ENCODE peak calls at places on chromosomes 2 and 18, in nine cellular contexts. T, A, C, D, K, S, I, V and F are unnamed samples.

GRCh38 chr2:239824866-239825704 is 200.1 kb downstream of the NDUFA10 start:
- DNase-seq in T (no peak), A (peak), C (no peak), D (no peak), K (no peak), S (no peak), I (peak), V (no peak), F (no peak)

GRCh38 chr2:24888177-24888576 is 31.9 kb downstream of the ADCY3 start:
- DNase-seq in T (no peak), A (no peak), C (no peak), D (no peak), K (no peak), S (no peak), I (no peak), V (no peak), F (no peak)

GRCh38 chr2:208134928-208135586 is 5.4 kb upstream of the CRYGC start:
- DNase-seq in T (no peak), A (no peak), C (no peak), D (peak), K (no peak), S (no peak), I (no peak), V (no peak), F (no peak)

GRCh38 chr2:101860157-101860556 is 131.6 kb upstream of the IL1R2 start:
- DNase-seq in T (no peak), A (no peak), C (no peak), D (no peak), K (no peak), S (no peak), I (peak), V (no peak), F (no peak)

GRCh38 chr2:188983427-188984101 is 9.4 kb downstream of the COL3A1 start:
- DNase-seq in T (peak), A (no peak), C (peak), D (no peak), K (peak), S (no peak), I (no peak), V (peak), F (no peak)

GRCh38 chr2:37417321-37417720 is 72.9 kb downstream of the QPCT start:
- DNase-seq in T (no peak), A (no peak), C (no peak), D (no peak), K (peak), S (no peak), I (no peak), V (peak), F (no peak)

GRCh38 chr2:36609507-36609906 is 11.5 kb upstream of the FEZ2 start:
- DNase-seq in T (no peak), A (no peak), C (no peak), D (no peak), K (no peak), S (no peak), I (no peak), V (no peak), F (no peak)

GRCh38 chr2:239223330-239224248 is 177.2 kb downstream of the HDAC4 start:
- DNase-seq in T (peak), A (peak), C (peak), D (no peak), K (no peak), S (no peak), I (no peak), V (peak), F (no peak)

GRCh38 chr2:214358506-214358905 is 52.3 kb upstream of the VWC2L start:
- DNase-seq in T (no peak), A (no peak), C (no peak), D (no peak), K (no peak), S (no peak), I (no peak), V (no peak), F (no peak)

GRCh38 chr2:207408086-207408794 is 121.5 kb upstream of the CREB1 start:
- DNase-seq in T (no peak), A (no peak), C (peak), D (no peak), K (no peak), S (peak), I (no peak), V (no peak), F (no peak)

GRCh38 chr2:156343940-156344301 is 11.4 kb upstream of the NR4A2 start:
- DNase-seq in T (no peak), A (no peak), C (no peak), D (peak), K (no peak), S (no peak), I (no peak), V (peak), F (no peak)

GRCh38 chr18:32937007-32937540 is 164.3 kb upstream of the KLHL14 start:
- DNase-seq in T (no peak), A (no peak), C (no peak), D (no peak), K (no peak), S (no peak), I (no peak), V (peak), F (no peak)

GRCh38 chr18:58230438-58231179 is 186.6 kb downstream of the NEDD4L start:
- DNase-seq in T (no peak), A (no peak), C (no peak), D (no peak), K (peak), S (no peak), I (no peak), V (no peak), F (no peak)

GRCh38 chr2:104862061-104862941 is 8.4 kb downstream of the POU3F3 start:
- DNase-seq in T (no peak), A (no peak), C (no peak), D (no peak), K (no peak), S (no peak), I (peak), V (peak), F (peak)

GRCh38 chr2:39730685-39731302 is 48.3 kb downstream of the THUMPD2 start:
- DNase-seq in T (no peak), A (no peak), C (peak), D (no peak), K (peak), S (peak), I (no peak), V (no peak), F (peak)

GRCh38 chr18:58253871-58254270 is 209.8 kb downstream of the NEDD4L start:
- DNase-seq in T (no peak), A (no peak), C (no peak), D (no peak), K (no peak), S (no peak), I (no peak), V (no peak), F (no peak)

DNA sequence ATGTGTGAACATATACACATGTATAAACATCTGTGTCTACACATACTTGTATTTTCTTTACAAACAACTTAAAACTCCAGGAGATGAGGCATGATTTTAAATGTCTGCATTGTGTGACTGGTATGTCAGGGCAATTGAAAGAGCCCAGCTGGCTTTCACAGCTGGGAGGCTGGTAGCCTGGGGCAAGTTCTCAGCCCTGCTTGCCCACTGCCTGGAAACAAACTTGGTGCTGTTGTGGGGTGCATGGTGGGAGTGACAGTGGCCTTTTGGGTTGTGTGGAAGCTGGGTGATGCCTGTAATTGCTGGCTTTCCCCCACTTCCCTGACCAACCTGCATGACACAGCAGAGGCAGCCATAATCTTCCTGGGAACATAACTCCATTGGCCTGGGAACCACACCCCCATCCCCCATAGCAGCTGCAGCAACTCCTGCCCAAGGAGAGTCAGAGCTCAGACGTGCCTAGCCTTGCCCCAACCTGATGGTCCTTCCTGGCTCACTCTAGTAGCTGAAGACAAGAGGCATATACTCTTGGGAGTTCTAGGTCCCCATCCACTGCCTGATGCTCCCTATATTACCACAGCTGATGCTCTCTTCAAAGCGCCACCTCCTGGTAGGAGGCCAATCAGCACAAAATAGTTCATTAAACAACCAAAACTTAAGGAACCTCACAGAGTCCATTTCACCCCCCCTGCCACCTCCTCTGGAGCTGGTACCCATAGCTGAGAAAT is 158.4 kb downstream of the CERS6 start:
- DNase-seq in T (no peak), A (no peak), C (no peak), D (peak), K (no peak), S (peak), I (no peak), V (no peak), F (no peak)
- TF ChIP-seq CTCF in T (no peak), A (no peak), C (no peak), D (no peak), K (peak), S (no peak), I (peak), V (peak), F (peak)

DNA sequence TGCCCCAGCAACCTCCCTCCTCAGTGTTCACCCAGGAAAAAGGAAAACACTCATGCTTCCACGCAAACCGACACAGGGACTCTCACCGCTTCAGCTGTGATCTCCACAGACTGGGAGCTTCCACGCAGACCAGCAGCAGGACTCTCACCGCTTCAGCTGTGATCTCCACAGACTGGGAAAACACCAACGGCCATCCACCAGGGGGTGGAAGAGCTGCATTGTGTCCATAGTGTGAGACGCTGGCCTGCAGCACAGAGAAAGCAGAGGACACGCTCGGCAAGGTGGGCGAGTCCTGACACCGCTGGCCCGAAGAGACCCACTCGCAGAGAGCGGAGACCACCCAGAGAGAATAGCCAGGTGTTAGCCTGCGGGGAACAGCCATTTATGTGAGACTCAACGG is 42.5 kb upstream of the NFATC1 start:
- DNase-seq in T (no peak), A (no peak), C (peak), D (no peak), K (peak), S (no peak), I (peak), V (no peak), F (no peak)
- TF ChIP-seq CTCF in T (peak), A (no peak), C (no peak), D (no peak), K (peak), S (no peak), I (peak), V (peak), F (no peak)

DNA sequence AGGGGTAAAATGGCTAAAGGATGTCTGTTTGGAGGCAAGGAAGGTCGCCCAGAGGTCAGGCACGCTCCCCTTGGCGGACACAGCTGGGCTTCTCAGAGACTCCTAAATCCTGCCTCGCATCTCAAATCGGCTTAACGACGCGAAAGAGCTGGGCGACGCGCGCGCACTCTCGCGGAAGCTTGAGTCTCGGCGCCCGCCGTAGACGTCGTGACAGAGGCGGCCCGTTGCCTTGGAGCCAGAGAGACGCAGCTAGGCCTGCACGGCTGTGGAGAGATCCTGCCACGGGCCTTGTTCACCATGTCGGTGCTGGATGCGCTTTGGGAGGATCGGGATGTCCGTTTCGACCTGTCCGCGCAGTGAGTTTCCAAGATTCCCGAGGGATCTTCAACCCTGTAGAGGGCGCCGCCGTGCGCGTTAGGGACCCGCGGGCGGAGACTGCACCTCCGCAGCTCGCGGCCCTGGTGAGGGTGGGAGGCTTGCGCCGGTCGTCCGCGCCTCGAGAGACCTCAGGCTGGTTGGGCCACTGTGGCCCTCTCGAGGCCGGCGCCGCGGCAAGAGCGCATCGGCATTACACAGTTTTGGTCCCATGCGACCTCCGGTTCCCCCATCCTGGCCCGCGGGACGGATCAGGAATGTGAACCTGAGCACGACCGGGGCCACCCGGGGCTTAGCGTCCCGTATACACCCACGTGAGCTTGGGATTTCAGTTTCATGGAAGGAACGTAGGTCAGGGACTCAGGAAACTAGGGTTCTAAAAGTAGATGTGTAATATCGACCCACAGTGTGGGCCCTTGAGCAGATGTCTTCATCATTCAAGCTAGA is at the start of gene BBS5:
- DNase-seq in T (peak), A (peak), C (peak), D (peak), K (peak), S (peak), I (peak), V (peak), F (peak)
- TF ChIP-seq CTCF in T (peak), A (peak), C (peak), D (peak), K (peak), S (peak), I (peak), V (peak), F (peak)

DNA sequence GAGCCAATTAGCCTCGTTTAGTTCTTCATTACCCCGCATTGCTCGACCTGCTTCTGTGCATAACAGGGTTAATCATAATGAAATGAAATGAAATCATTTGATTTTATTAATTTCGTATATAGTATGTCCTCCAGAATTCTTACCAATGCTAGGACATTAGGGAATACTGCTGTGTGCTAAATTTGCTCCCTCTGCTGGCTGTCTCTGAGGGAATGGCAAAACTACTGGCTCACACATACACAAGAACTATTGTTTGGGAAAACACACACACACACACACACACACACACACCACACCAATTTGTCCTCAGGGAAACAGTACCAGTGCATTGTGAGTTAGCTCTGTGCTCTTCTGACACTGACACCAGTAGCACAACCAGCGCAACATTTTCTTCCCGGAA is 273.3 kb upstream of the TCF4 start:
- DNase-seq in T (no peak), A (no peak), C (peak), D (no peak), K (peak), S (no peak), I (peak), V (peak), F (no peak)
- TF ChIP-seq CTCF in T (peak), A (peak), C (peak), D (no peak), K (peak), S (peak), I (peak), V (peak), F (no peak)

DNA sequence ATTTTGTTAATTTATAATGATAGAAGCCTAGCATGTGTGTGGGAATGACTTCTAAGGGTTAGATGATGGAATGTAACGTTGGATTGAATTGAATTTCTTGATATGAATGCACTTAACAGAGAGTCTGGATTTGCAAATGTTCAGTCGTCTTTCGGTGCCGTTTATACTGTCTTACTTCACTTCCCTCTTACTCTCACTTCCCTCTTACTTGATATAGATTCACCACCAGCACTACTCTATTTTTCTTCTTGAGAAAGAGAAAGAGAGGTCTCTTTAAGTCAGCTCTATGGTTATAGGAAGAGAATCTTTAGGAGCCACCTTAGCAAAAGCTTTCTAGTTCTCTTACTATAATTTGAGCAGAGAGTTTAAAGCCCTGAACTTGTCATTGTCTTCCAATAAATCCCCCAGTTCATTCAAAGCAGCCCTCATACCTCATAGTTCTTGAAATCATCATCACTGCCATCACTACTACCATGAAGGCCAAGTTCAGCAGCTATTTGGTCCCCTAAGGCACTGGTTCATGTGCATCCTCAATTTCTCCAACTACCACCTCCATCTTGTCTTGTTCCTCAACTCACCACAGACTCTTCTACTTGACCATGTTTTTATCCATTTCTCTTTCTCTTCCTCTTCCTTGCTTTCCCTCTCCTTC is 501.7 kb upstream of the TCF4 start:
- DNase-seq in T (no peak), A (no peak), C (no peak), D (no peak), K (no peak), S (no peak), I (no peak), V (no peak), F (no peak)
- TF ChIP-seq CTCF in T (no peak), A (no peak), C (no peak), D (no peak), K (no peak), S (no peak), I (no peak), V (no peak), F (no peak)

DNA sequence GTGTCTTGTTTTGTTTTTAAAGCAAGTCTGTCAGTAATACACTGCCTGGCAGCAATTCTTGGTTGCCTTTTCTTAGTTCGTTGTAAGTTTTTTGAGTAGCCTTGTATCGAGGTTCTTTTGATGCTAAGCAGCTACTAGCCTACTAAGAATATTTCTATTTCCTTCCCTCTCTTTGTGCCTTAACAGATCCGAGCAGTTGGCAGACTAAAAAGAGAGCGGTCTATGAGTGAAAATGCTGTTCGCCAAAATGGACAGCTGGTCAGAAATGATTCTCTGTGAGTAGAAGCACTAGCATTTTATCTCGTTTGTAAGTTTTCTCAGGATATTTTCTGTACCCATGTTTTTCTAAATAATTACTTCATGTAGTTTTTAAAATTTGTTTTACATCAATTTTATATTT is 15.1 kb downstream of the MFF start:
- DNase-seq in T (no peak), A (no peak), C (no peak), D (no peak), K (no peak), S (no peak), I (no peak), V (no peak), F (no peak)
- TF ChIP-seq CTCF in T (no peak), A (no peak), C (no peak), D (no peak), K (no peak), S (no peak), I (no peak), V (no peak), F (no peak)

DNA sequence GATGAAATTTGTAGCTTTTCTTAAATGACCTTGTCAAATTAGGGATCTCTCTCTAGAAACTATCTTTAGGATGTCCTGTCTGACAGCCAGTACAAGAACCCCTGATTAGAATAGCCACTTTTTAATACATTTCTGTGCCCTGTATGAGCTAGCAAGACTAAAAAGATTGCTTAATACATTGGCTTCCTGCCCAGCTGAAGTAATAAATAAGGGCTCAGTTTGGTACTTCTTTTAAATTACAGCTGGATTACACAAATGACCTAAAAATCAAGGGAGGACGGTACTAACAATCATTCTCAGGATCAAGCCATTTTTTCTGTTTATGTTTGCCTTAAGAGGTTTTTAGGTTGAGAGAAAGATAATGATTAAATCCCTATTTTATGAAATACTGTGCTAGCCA is 11.6 kb upstream of the OLA1 start:
- DNase-seq in T (peak), A (no peak), C (peak), D (no peak), K (peak), S (peak), I (no peak), V (peak), F (no peak)
- TF ChIP-seq CTCF in T (no peak), A (no peak), C (no peak), D (no peak), K (no peak), S (no peak), I (no peak), V (no peak), F (no peak)

GRCh38 chr2:231110551-231110950 is 14.3 kb downstream of the HTR2B start:
- DNase-seq in T (peak), A (no peak), C (peak), D (no peak), K (peak), S (no peak), I (no peak), V (peak), F (no peak)
- TF ChIP-seq CTCF in T (peak), A (peak), C (peak), D (no peak), K (peak), S (no peak), I (no peak), V (peak), F (no peak)